ENCODE peak calls at places on chromosome 5, in five cellular contexts. E is AG09319, R is foreskin melanocyte, X is heart left ventricle, D is dermis blood vessel endothelial cell. B is an unnamed sample.

GRCh38 chr5:116454417-116454927 is 120.2 kb downstream of the SEMA6A start:
- DNase-seq in E (peak; percentile 83), R (peak; percentile 77), X (peak; percentile 38), D (no peak), B (peak; percentile 43)

GRCh38 chr5:139709587-139710369 is 61.6 kb downstream of the CXXC5 start:
- DNase-seq in E (no peak), R (no peak), X (peak; percentile 58), D (peak; percentile 39), B (peak; percentile 61)

GRCh38 chr5:142922223-142922952 is 152.2 kb downstream of the ARHGAP26 start:
- DNase-seq in E (peak; percentile 11), R (peak; percentile 35), X (no peak), D (peak; percentile 78), B (no peak)

GRCh38 chr5:65482280-65482726 is 583 bp upstream of the ADAMTS6 start:
- DNase-seq in E (peak; percentile 18), R (no peak), X (no peak), D (peak; percentile 53), B (no peak)

GRCh38 chr5:55159763-55160492 is at the start of gene GPX8:
- DNase-seq in E (peak; percentile 69), R (peak; percentile 82), X (no peak), D (peak; percentile 89), B (no peak)

GRCh38 chr5:139335811-139336210 is 5.8 kb upstream of the PAIP2 start:
- DNase-seq in E (no peak), R (no peak), X (no peak), D (no peak), B (no peak)

GRCh38 chr5:179255527-179256228 is 89.6 kb downstream of the ADAMTS2 start:
- DNase-seq in E (no peak), R (no peak), X (no peak), D (no peak), B (peak; percentile 37)

GRCh38 chr5:157280927-157281326 is 15.0 kb downstream of the CYFIP2 start:
- DNase-seq in E (peak; percentile 52), R (no peak), X (no peak), D (no peak), B (no peak)

GRCh38 chr5:153352685-153353219 is 137.7 kb upstream of the GRIA1 start:
- DNase-seq in E (no peak), R (no peak), X (no peak), D (no peak), B (no peak)

GRCh38 chr5:30539004-30539634 is 654.4 kb upstream of the CDH6 start:
- DNase-seq in E (peak; percentile 3), R (no peak), X (peak; percentile 78), D (no peak), B (peak; percentile 76)

GRCh38 chr5:72486371-72486770 is 20.8 kb downstream of the ZNF366 start:
- DNase-seq in E (no peak), R (no peak), X (no peak), D (peak; percentile 75), B (no peak)

GRCh38 chr5:56328753-56329560 is 95.8 kb upstream of the ANKRD55 start:
- DNase-seq in E (no peak), R (no peak), X (no peak), D (peak; percentile 71), B (no peak)

GRCh38 chr5:173627860-173628392 is 11.5 kb upstream of the BOD1 start:
- DNase-seq in E (no peak), R (no peak), X (no peak), D (no peak), B (no peak)

GRCh38 chr5:2653991-2654390 is 97.5 kb downstream of the IRX2 start:
- DNase-seq in E (no peak), R (no peak), X (no peak), D (no peak), B (no peak)

GRCh38 chr5:59640411-59640810 is 253.1 kb downstream of the PDE4D start:
- DNase-seq in E (no peak), R (no peak), X (peak; percentile 35), D (peak; percentile 31), B (peak; percentile 40)

GRCh38 chr5:173875189-173875588 is 13.0 kb upstream of the CPEB4 start:
- DNase-seq in E (no peak), R (no peak), X (no peak), D (no peak), B (no peak)

GRCh38 chr5:146005723-146006122 is 69.3 kb downstream of the SH3RF2 start:
- DNase-seq in E (no peak), R (no peak), X (no peak), D (no peak), B (no peak)

GRCh38 chr5:171152382-171152781 is 156.7 kb upstream of the TLX3 start:
- DNase-seq in E (no peak), R (peak; percentile 57), X (no peak), D (peak; percentile 47), B (no peak)

GRCh38 chr5:135349886-135350285 is 49.1 kb downstream of the MACROH2A1 start:
- DNase-seq in E (no peak), R (no peak), X (no peak), D (no peak), B (no peak)

GRCh38 chr5:84301535-84301934 is 83.1 kb downstream of the EDIL3 start:
- DNase-seq in E (no peak), R (no peak), X (no peak), D (peak; percentile 43), B (no peak)

GRCh38 chr5:154519375-154519774 is 41.3 kb upstream of the HAND1 start:
- DNase-seq in E (peak; percentile 8), R (no peak), X (no peak), D (no peak), B (no peak)

GRCh38 chr5:20476016-20476415 is 488.0 kb upstream of the CDH18 start:
- DNase-seq in E (no peak), R (no peak), X (no peak), D (no peak), B (no peak)

GRCh38 chr5:138664276-138664943 is 88.8 kb upstream of the CTNNA1 start:
- DNase-seq in E (no peak), R (no peak), X (no peak), D (no peak), B (no peak)

GRCh38 chr5:175821790-175822211 is 49.6 kb upstream of the CPLX2 start:
- DNase-seq in E (no peak), R (no peak), X (no peak), D (no peak), B (no peak)

GRCh38 chr5:163535290-163535689 is 29.9 kb downstream of the MAT2B start:
- DNase-seq in E (no peak), R (no peak), X (peak; percentile 24), D (no peak), B (no peak)